ENCODE peak calls at places on chromosomes 12 and 14, in five cellular contexts. One of them, this sample, is unnamed. For H3K4me1, the result is how much of the 10 kb centered on the place peaks cover.

GRCh38 chr14:91383439-91383838 is 34.2 kb downstream of the CCDC88C start:
- DNase-seq in mucosa of descending colon: no peak
- DNase-seq in pancreas: no peak
- DNase-seq in HCT116: no peak
- DNase-seq in IMR-90: no peak
- DNase-seq in this sample: no peak

GRCh38 chr14:92037989-92038388 is 1.9 kb downstream of the TRIP11 start:
- DNase-seq in mucosa of descending colon: no peak
- DNase-seq in pancreas: no peak
- DNase-seq in HCT116: no peak
- DNase-seq in IMR-90: peak
- DNase-seq in this sample: no peak

GRCh38 chr12:71504471-71504852 is 64.9 kb downstream of the LGR5 start:
- DNase-seq in mucosa of descending colon: no peak
- DNase-seq in pancreas: no peak
- DNase-seq in HCT116: no peak
- DNase-seq in IMR-90: no peak
- DNase-seq in this sample: no peak

GRCh38 chr14:85414142-85414541 is 115.8 kb upstream of the FLRT2 start:
- DNase-seq in mucosa of descending colon: no peak
- DNase-seq in pancreas: no peak
- DNase-seq in HCT116: no peak
- DNase-seq in IMR-90: no peak
- DNase-seq in this sample: no peak

GRCh38 chr12:51923506-51924365 is 16.4 kb downstream of the ACVRL1 start:
- DNase-seq in mucosa of descending colon: peak
- DNase-seq in pancreas: no peak
- DNase-seq in HCT116: no peak
- DNase-seq in IMR-90: no peak
- DNase-seq in this sample: peak

GRCh38 chr14:88258026-88258425 is 65.0 kb downstream of the KCNK10 start:
- DNase-seq in mucosa of descending colon: no peak
- DNase-seq in pancreas: no peak
- DNase-seq in HCT116: no peak
- DNase-seq in IMR-90: no peak
- DNase-seq in this sample: no peak

GRCh38 chr14:63952933-63953437 is 100.2 kb downstream of the SYNE2 start:
- DNase-seq in mucosa of descending colon: no peak
- DNase-seq in pancreas: no peak
- DNase-seq in HCT116: no peak
- DNase-seq in IMR-90: peak
- DNase-seq in this sample: no peak

GRCh38 chr12:6936642-6937480 is 6.8 kb upstream of the RNU7-1 start:
- DNase-seq in mucosa of descending colon: peak
- DNase-seq in pancreas: peak
- DNase-seq in HCT116: no peak
- DNase-seq in IMR-90: no peak
- DNase-seq in this sample: peak

GRCh38 chr12:113889076-113889475 is 77.0 kb downstream of the RBM19 start:
- DNase-seq in mucosa of descending colon: no peak
- DNase-seq in pancreas: no peak
- DNase-seq in HCT116: no peak
- DNase-seq in IMR-90: peak
- DNase-seq in this sample: no peak

GRCh38 chr14:24595046-24595808 is 14.3 kb downstream of the GZMH start:
- DNase-seq in mucosa of descending colon: no peak
- DNase-seq in pancreas: no peak
- DNase-seq in HCT116: no peak
- DNase-seq in IMR-90: no peak
- DNase-seq in this sample: no peak

GRCh38 chr14:83470959-83471358 is 1937.3 kb upstream of the SEL1L start:
- DNase-seq in mucosa of descending colon: no peak
- DNase-seq in pancreas: no peak
- DNase-seq in HCT116: no peak
- DNase-seq in IMR-90: no peak
- DNase-seq in this sample: no peak

GRCh38 chr14:105867961-105868599 is 341.7 kb downstream of the TMEM121 start:
- DNase-seq in mucosa of descending colon: peak
- DNase-seq in pancreas: peak
- DNase-seq in HCT116: no peak
- DNase-seq in IMR-90: no peak
- DNase-seq in this sample: no peak

GRCh38 chr14:69715725-69716482 is 51.0 kb upstream of the SRSF5 start:
- DNase-seq in mucosa of descending colon: peak
- DNase-seq in pancreas: no peak
- DNase-seq in HCT116: no peak
- DNase-seq in IMR-90: peak
- DNase-seq in this sample: peak

GRCh38 chr14:30559638-30560071 is 697 bp downstream of the G2E3 start:
- DNase-seq in mucosa of descending colon: no peak
- DNase-seq in pancreas: no peak
- DNase-seq in HCT116: no peak
- DNase-seq in IMR-90: peak
- DNase-seq in this sample: no peak

GRCh38 chr12:54981796-54982195 is 2.8 kb downstream of the TESPA1 start:
- DNase-seq in mucosa of descending colon: no peak
- DNase-seq in pancreas: no peak
- DNase-seq in HCT116: no peak
- DNase-seq in IMR-90: no peak
- DNase-seq in this sample: no peak

GRCh38 chr12:104312202-104312601 is 8.7 kb downstream of the EID3 start:
- DNase-seq in mucosa of descending colon: no peak
- DNase-seq in pancreas: no peak
- DNase-seq in HCT116: no peak
- DNase-seq in IMR-90: no peak
- DNase-seq in this sample: no peak

GRCh38 chr12:92971869-92972524 is 42.9 kb upstream of the EEA1 start:
- DNase-seq in mucosa of descending colon: no peak
- DNase-seq in pancreas: no peak
- DNase-seq in HCT116: no peak
- DNase-seq in IMR-90: peak
- DNase-seq in this sample: no peak

GRCh38 chr14:42806909-42807315 is 1200.2 kb downstream of the LRFN5 start:
- DNase-seq in mucosa of descending colon: no peak
- DNase-seq in pancreas: no peak
- DNase-seq in HCT116: no peak
- DNase-seq in IMR-90: peak
- DNase-seq in this sample: no peak

GRCh38 chr14:32311294-32312009 is 17.6 kb upstream of the AKAP6 start:
- DNase-seq in mucosa of descending colon: no peak
- DNase-seq in pancreas: no peak
- DNase-seq in HCT116: no peak
- DNase-seq in IMR-90: no peak
- DNase-seq in this sample: no peak

GRCh38 chr12:132402831-132403416 is 73.5 kb upstream of the GALNT9 start:
- DNase-seq in mucosa of descending colon: peak
- DNase-seq in pancreas: no peak
- DNase-seq in HCT116: no peak
- DNase-seq in IMR-90: no peak
- DNase-seq in this sample: peak

GRCh38 chr12:76646366-76646765 is 86.8 kb upstream of the OSBPL8 start:
- DNase-seq in mucosa of descending colon: no peak
- DNase-seq in pancreas: no peak
- DNase-seq in HCT116: no peak
- DNase-seq in IMR-90: no peak
- DNase-seq in this sample: no peak

GRCh38 chr14:101721951-101722661 is 39.4 kb upstream of the PPP2R5C start:
- DNase-seq in mucosa of descending colon: peak
- DNase-seq in pancreas: no peak
- DNase-seq in HCT116: no peak
- DNase-seq in IMR-90: no peak
- DNase-seq in this sample: no peak

GRCh38 chr12:110670161-110670701 is 18.7 kb downstream of the HVCN1 start:
- DNase-seq in mucosa of descending colon: no peak
- DNase-seq in pancreas: no peak
- DNase-seq in HCT116: no peak
- DNase-seq in IMR-90: no peak
- DNase-seq in this sample: peak

GRCh38 chr14:28323951-28324741 is 442.4 kb upstream of the FOXG1 start:
- DNase-seq in mucosa of descending colon: no peak
- DNase-seq in pancreas: no peak
- DNase-seq in HCT116: no peak
- DNase-seq in IMR-90: no peak
- DNase-seq in this sample: no peak

GRCh38 chr12:121533391-121534090 is 47.3 kb downstream of the KDM2B start:
- DNase-seq in mucosa of descending colon: no peak
- DNase-seq in pancreas: no peak
- DNase-seq in HCT116: no peak
- DNase-seq in IMR-90: no peak
- DNase-seq in this sample: peak
- H3K4me1 ChIP-seq in mucosa of descending colon: under half
- H3K4me1 ChIP-seq in pancreas: under half
- H3K4me1 ChIP-seq in HCT116: under half
- H3K4me1 ChIP-seq in IMR-90: under half
- H3K4me1 ChIP-seq in this sample: under half

DNA sequence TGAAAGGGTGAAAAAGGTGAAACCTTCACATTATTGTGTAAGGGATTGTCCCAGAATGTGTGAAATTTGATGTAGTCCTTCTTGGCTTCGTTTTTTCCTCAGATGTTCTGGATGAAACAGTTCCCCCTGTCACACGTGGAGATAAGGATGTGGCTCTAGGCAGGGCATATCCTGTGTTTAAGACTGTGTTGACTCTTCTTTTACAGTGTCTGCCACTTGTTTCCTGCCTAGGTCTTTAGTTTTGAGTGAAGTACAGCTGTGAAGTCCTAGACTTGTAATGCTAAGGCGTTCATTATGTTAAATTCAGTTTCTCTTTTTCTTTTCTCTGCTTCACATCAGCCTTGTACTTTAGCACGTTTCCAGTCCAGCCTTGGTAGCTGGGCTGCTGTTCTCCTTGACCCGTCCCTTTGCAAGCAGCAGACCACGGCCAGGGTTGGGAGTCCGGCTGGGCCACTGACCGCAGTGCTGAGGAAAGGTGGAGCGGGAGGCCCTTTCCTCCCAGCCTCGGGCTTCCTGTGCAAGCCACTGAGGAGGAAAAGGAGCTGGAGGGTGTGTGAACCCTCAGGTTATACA is 59.1 kb downstream of the RASSF3 start:
- DNase-seq in mucosa of descending colon: peak
- DNase-seq in pancreas: peak
- DNase-seq in HCT116: no peak
- DNase-seq in IMR-90: peak
- DNase-seq in this sample: peak
- H3K4me1 ChIP-seq in mucosa of descending colon: half or more
- H3K4me1 ChIP-seq in pancreas: half or more
- H3K4me1 ChIP-seq in HCT116: half or more
- H3K4me1 ChIP-seq in IMR-90: under half
- H3K4me1 ChIP-seq in this sample: under half

DNA sequence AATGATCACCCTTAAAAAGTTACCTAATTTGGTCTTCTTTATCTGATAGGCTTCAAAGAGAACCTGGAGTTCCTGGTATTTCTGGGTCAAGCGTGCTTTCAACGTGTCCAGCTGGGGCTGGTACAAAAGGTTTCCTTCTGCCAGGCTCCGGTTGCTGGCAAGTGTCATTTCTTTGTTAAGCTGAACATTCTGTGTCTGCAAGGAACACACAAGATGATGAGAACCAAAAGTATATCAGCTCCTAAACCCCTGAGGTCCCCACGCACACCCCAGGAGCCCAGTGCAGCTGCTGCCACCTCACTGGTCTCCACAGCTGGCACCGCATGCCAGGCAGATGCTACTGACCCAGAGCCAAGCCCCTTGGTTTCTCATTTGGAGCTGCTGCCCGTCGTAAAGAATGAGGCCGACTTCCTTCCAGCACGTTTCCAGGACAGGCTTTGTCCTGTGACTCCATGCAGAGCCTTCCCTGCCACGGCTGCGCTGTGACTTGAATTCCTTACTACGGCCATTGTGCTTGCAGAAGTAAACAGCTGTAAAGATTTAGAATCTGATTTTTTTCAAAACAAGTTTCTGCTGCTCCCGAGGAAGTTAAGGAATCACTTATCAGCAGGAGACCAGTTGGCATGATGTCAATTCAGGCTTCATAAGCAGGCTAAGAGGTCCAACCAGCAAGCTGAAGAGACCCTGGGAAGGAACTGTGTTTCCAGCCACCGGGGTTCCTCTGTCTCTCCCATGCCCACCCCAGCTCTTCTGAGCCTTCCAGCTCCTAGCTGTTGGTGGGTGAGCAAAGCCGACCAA is 24.9 kb downstream of the VPS37B start:
- DNase-seq in mucosa of descending colon: peak
- DNase-seq in pancreas: peak
- DNase-seq in HCT116: no peak
- DNase-seq in IMR-90: peak
- DNase-seq in this sample: peak
- H3K4me1 ChIP-seq in mucosa of descending colon: half or more
- H3K4me1 ChIP-seq in pancreas: half or more
- H3K4me1 ChIP-seq in HCT116: under half
- H3K4me1 ChIP-seq in IMR-90: under half
- H3K4me1 ChIP-seq in this sample: half or more

GRCh38 chr14:68215628-68216027 is 396.0 kb downstream of the RAD51B start:
- DNase-seq in mucosa of descending colon: no peak
- DNase-seq in pancreas: no peak
- DNase-seq in HCT116: no peak
- DNase-seq in IMR-90: no peak
- DNase-seq in this sample: no peak
- H3K4me1 ChIP-seq in mucosa of descending colon: under half
- H3K4me1 ChIP-seq in pancreas: under half
- H3K4me1 ChIP-seq in HCT116: under half
- H3K4me1 ChIP-seq in IMR-90: under half
- H3K4me1 ChIP-seq in this sample: under half

GRCh38 chr12:16297521-16297920 is 20.0 kb upstream of the SLC15A5 start:
- DNase-seq in mucosa of descending colon: no peak
- DNase-seq in pancreas: no peak
- DNase-seq in HCT116: no peak
- DNase-seq in IMR-90: no peak
- DNase-seq in this sample: no peak
- H3K4me1 ChIP-seq in mucosa of descending colon: under half
- H3K4me1 ChIP-seq in pancreas: under half
- H3K4me1 ChIP-seq in HCT116: under half
- H3K4me1 ChIP-seq in IMR-90: under half
- H3K4me1 ChIP-seq in this sample: under half

GRCh38 chr14:51653855-51654548 is 2.3 kb downstream of the FRMD6 start:
- DNase-seq in mucosa of descending colon: no peak
- DNase-seq in pancreas: no peak
- DNase-seq in HCT116: no peak
- DNase-seq in IMR-90: peak
- DNase-seq in this sample: no peak
- H3K4me1 ChIP-seq in mucosa of descending colon: under half
- H3K4me1 ChIP-seq in pancreas: under half
- H3K4me1 ChIP-seq in HCT116: under half
- H3K4me1 ChIP-seq in IMR-90: under half
- H3K4me1 ChIP-seq in this sample: under half

GRCh38 chr14:54808326-54809161 is 94.1 kb downstream of the GCH1 start:
- DNase-seq in mucosa of descending colon: no peak
- DNase-seq in pancreas: no peak
- DNase-seq in HCT116: no peak
- DNase-seq in IMR-90: no peak
- DNase-seq in this sample: no peak
- H3K4me1 ChIP-seq in mucosa of descending colon: under half
- H3K4me1 ChIP-seq in pancreas: under half
- H3K4me1 ChIP-seq in HCT116: under half
- H3K4me1 ChIP-seq in IMR-90: under half
- H3K4me1 ChIP-seq in this sample: under half

This sample was measured in kidney.